ENCODE peak calls at places on chromosomes 6 and 20, in six cellular contexts. L, W, O, A, Q and M are unnamed samples.

GRCh38 chr6:139448094-139448649 is 73.7 kb upstream of the CITED2 start:
- DNase-seq in Q (no peak), W (no peak), O (no peak), A (no peak), L (no peak), M (no peak)

GRCh38 chr6:72035966-72036365 is 149.6 kb downstream of the RIMS1 start:
- DNase-seq in O (no peak), W (no peak), A (no peak), Q (no peak), L (no peak), M (no peak)

GRCh38 chr6:169215201-169215661 is 38.4 kb downstream of the THBS2 start:
- DNase-seq in A (no peak), Q (no peak), W (no peak), L (no peak), O (no peak), M (no peak)

GRCh38 chr6:41707565-41708200 is 27.7 kb downstream of the TFEB start:
- DNase-seq in W (no peak), L (no peak), Q (peak; percentile 64), A (no peak), O (no peak), M (no peak)

GRCh38 chr6:101830501-101831031 is 437.1 kb downstream of the GRIK2 start:
- DNase-seq in W (no peak), Q (no peak), L (no peak), A (no peak), O (peak; percentile 22), M (no peak)

GRCh38 chr20:9594284-9594875 is 80.0 kb downstream of the LAMP5 start:
- DNase-seq in A (no peak), O (no peak), L (no peak), W (no peak), Q (no peak), M (no peak)

GRCh38 chr6:105522626-105523322 is 119.9 kb upstream of the PREP start:
- DNase-seq in W (no peak), L (no peak), Q (no peak), O (peak; percentile 40), A (no peak), M (no peak)

GRCh38 chr6:4610256-4610655 is 165.9 kb upstream of the CDYL start:
- DNase-seq in A (no peak), Q (no peak), W (no peak), L (no peak), O (peak; percentile 95), M (no peak)

GRCh38 chr6:89763550-89763949 is 56.0 kb downstream of the MDN1 start:
- DNase-seq in Q (no peak), L (no peak), A (no peak), W (no peak), O (peak; percentile 33), M (no peak)

GRCh38 chr6:158825038-158825950 is 6.1 kb upstream of the EZR start:
- DNase-seq in O (no peak), Q (no peak), W (no peak), L (no peak), A (peak; percentile 2), M (no peak)

GRCh38 chr6:96521267-96521624 is 360 bp upstream of the UFL1 start:
- DNase-seq in A (no peak), L (no peak), O (no peak), W (no peak), Q (no peak), M (no peak)

GRCh38 chr6:108252055-108252454 is 8.8 kb downstream of the SNX3 start:
- DNase-seq in A (no peak), L (no peak), Q (no peak), O (no peak), W (no peak), M (no peak)

GRCh38 chr6:51541847-51542246 is 545.6 kb downstream of the PKHD1 start:
- DNase-seq in O (peak; percentile 0), L (no peak), Q (no peak), W (no peak), A (no peak), M (peak; percentile 40)

GRCh38 chr6:41428995-41429417 is 93.6 kb downstream of the NCR2 start:
- DNase-seq in O (peak; percentile 44), W (no peak), Q (no peak), L (peak; percentile 51), A (no peak), M (no peak)

GRCh38 chr6:3977875-3978711 is 100.8 kb downstream of the FAM217A start:
- DNase-seq in A (no peak), L (peak; percentile 78), Q (peak; percentile 73), W (peak; percentile 56), O (peak; percentile 98), M (peak; percentile 65)

GRCh38 chr6:138773177-138774091 is at the start of gene CCDC28A:
- DNase-seq in W (peak; percentile 92), L (peak; percentile 97), Q (peak; percentile 95), O (peak; percentile 96), A (peak; percentile 95), M (peak; percentile 91)